ENCODE peak calls at places on chromosomes 12 and 14, in four cellular contexts. I, M, X and S are unnamed samples.

GRCh38 chr14:103696466-103697071 is 18.7 kb downstream of the XRCC3 start:
- DNase-seq in I (no peak), X (no peak), M (no peak), S (no peak)

GRCh38 chr14:94011795-94012194 is 14.3 kb upstream of the OTUB2 start:
- DNase-seq in I (no peak), X (peak), M (no peak), S (no peak)

GRCh38 chr12:98154850-98155249 is 360.5 kb upstream of the TMPO start:
- DNase-seq in I (no peak), X (peak), M (no peak), S (no peak)

GRCh38 chr12:44126811-44127210 is 290.9 kb downstream of the TMEM117 start:
- DNase-seq in I (no peak), M (no peak), X (no peak), S (no peak)

GRCh38 chr14:80653951-80654350 is 287.6 kb downstream of the CEP128 start:
- DNase-seq in X (no peak), I (no peak), M (no peak), S (no peak)

GRCh38 chr12:30754383-30754749 is 385 bp downstream of the CAPRIN2 start:
- DNase-seq in M (no peak), X (no peak), I (no peak), S (peak)

GRCh38 chr14:34064349-34064748 is 113.5 kb upstream of the EGLN3 start:
- DNase-seq in X (no peak), M (no peak), I (no peak), S (no peak)

GRCh38 chr14:74510211-74510931 is 16.8 kb downstream of the ISCA2 start:
- DNase-seq in I (no peak), M (no peak), X (no peak), S (no peak)

GRCh38 chr12:46005151-46005797 is 14.9 kb upstream of the SCAF11 start:
- DNase-seq in I (no peak), X (no peak), M (no peak), S (peak)

GRCh38 chr12:92593734-92594402 is 108.9 kb upstream of the PLEKHG7 start:
- DNase-seq in M (no peak), X (no peak), I (peak), S (peak)

GRCh38 chr14:96098309-96098998 is 59.3 kb downstream of the C14orf132 start:
- DNase-seq in I (no peak), M (no peak), X (peak), S (no peak)

GRCh38 chr12:109827566-109828550 is 5.3 kb downstream of the TRPV4 start:
- DNase-seq in X (no peak), M (no peak), I (no peak), S (no peak)

GRCh38 chr12:54870617-54871016 is 16.3 kb downstream of the MUCL1 start:
- DNase-seq in X (no peak), M (no peak), I (no peak), S (no peak)

GRCh38 chr12:19757317-19757877 is 318.1 kb downstream of the AEBP2 start:
- DNase-seq in X (peak), I (no peak), M (no peak), S (no peak)